ENCODE peak calls at places on chromosomes 1 and 21, in nine cellular contexts. E is IMR-90, U is adipocyte, C is mucosa of descending colon, Z is OCI-LY7, I is adrenal gland, V is neuronal stem cell, G is Panc1, R is left lung. K is an unnamed sample. For H3K4me1 and H3K36me3, the result is how much of the 10 kb centered on the place peaks cover.

GRCh38 chr21:16418663-16419062 is 688.9 kb downstream of the USP25 start:
- DNase-seq in E (no peak), U (no peak), C (no peak), Z (no peak), I (no peak), V (no peak), G (no peak), R (no peak), K (no peak)

GRCh38 chr1:169692766-169693460 is 18.5 kb downstream of the SELL start:
- DNase-seq in E (no peak), U (no peak), C (no peak), Z (no peak), I (no peak), V (no peak), G (no peak), R (no peak), K (no peak)

GRCh38 chr1:232890340-232890953 is 60.0 kb upstream of the NTPCR start:
- DNase-seq in E (no peak), U (no peak), C (no peak), Z (no peak), I (no peak), V (no peak), G (no peak), R (no peak), K (no peak)

GRCh38 chr1:171142081-171142450 is 43.0 kb upstream of the FMO2 start:
- DNase-seq in E (peak), U (peak), C (no peak), Z (no peak), I (peak), V (no peak), G (no peak), R (no peak), K (no peak)

GRCh38 chr1:150065184-150065871 is 2.2 kb upstream of the VPS45 start:
- DNase-seq in E (peak), U (peak), C (no peak), Z (no peak), I (peak), V (no peak), G (no peak), R (no peak), K (no peak)

GRCh38 chr1:227952374-227953021 is 4.8 kb upstream of the WNT9A start:
- DNase-seq in E (no peak), U (no peak), C (no peak), Z (no peak), I (no peak), V (no peak), G (no peak), R (peak), K (peak)

GRCh38 chr21:33390479-33390878 is 12.7 kb upstream of the IFNGR2 start:
- DNase-seq in E (no peak), U (no peak), C (no peak), Z (no peak), I (no peak), V (no peak), G (no peak), R (no peak), K (no peak)

GRCh38 chr1:186882372-186883134 is 53.8 kb downstream of the PLA2G4A start:
- DNase-seq in E (no peak), U (peak), C (no peak), Z (no peak), I (no peak), V (no peak), G (no peak), R (no peak), K (no peak)

GRCh38 chr1:187872555-187872954 is 1043.8 kb downstream of the PLA2G4A start:
- DNase-seq in E (no peak), U (no peak), C (no peak), Z (no peak), I (no peak), V (no peak), G (no peak), R (no peak), K (no peak)

GRCh38 chr1:193413376-193413775 is 227.0 kb upstream of the B3GALT2 start:
- DNase-seq in E (no peak), U (no peak), C (no peak), Z (no peak), I (no peak), V (no peak), G (no peak), R (no peak), K (no peak)

GRCh38 chr1:12229835-12230548 is at the start of gene VPS13D:
- DNase-seq in E (peak), U (peak), C (peak), Z (peak), I (peak), V (peak), G (no peak), R (peak), K (peak)

GRCh38 chr1:15681346-15682290 is 2.5 kb upstream of the PLEKHM2 start:
- DNase-seq in E (no peak), U (no peak), C (no peak), Z (peak), I (no peak), V (no peak), G (no peak), R (no peak), K (no peak)

DNA sequence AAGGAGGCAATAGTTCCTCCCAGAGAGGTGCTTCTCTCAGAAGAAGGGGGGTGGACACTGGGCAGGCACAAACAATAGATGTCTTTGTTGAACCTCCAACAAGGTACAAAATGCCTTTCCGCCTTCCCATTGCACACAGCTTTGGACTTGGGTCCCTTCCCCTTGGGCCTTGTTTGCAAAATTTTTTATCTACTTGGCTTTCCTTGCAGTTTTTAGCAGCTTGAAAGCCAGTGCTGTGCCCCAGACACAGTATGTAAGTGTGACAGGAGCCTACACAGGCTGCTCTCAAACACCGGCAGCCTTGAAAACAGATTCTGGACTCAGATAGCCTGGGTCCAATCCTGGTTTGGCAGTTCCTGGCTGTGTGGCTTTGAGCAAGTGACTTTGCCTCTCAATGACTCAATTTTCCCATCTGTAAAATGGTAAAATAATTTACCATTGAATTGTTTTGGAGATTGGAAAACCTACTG is 43.0 kb downstream of the ELAPOR1 start:
- DNase-seq in E (no peak), U (no peak), C (no peak), Z (no peak), I (no peak), V (no peak), G (no peak), R (no peak), K (no peak)
- H3K4me1 ChIP-seq in E (under half), U (under half), C (under half), Z (under half), I (under half), V (under half), G (under half), R (under half), K (under half)

GRCh38 chr1:159746676-159747075 is 32.3 kb upstream of the CRP start:
- DNase-seq in E (no peak), U (peak), C (no peak), Z (no peak), I (no peak), V (no peak), G (no peak), R (no peak), K (no peak)
- H3K4me3 ChIP-seq in E (no peak), U (no peak), C (no peak), Z (no peak), I (no peak), V (no peak), G (no peak), R (no peak), K (no peak)

DNA sequence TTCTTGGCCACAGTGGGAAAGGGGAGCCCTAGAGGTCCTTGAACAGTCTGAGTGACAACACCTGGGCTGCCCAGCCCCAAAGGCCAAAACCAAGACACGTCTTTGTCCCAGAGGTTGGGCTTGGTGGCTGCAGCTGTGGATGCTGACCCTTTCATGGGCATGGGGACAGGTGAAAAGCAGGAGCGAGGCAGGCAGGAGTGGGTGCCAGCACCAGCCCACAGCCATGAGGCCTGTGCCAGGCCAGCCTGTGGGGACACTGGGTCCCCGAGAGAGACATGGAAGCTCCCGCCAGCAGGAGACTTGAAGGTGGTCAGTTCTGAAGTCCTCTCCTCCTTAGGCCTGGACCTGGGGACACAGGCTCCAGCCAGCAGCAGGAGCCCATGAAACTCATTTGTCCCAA is 98.6 kb downstream of the KCNJ15 start:
- DNase-seq in E (no peak), U (no peak), C (no peak), Z (no peak), I (no peak), V (no peak), G (no peak), R (no peak), K (no peak)
- H3K36me3 ChIP-seq in E (under half), U (under half), C (under half), Z (under half), I (under half), V (under half), G (under half), R (under half), K (under half)

GRCh38 chr1:214213136-214213535 is 67.8 kb upstream of the SMYD2 start:
- DNase-seq in E (peak), U (no peak), C (no peak), Z (no peak), I (no peak), V (no peak), G (no peak), R (no peak), K (no peak)
- H3K4me1 ChIP-seq in E (under half), U (under half), C (under half), Z (under half), I (under half), V (under half), G (under half), R (under half), K (under half)

GRCh38 chr1:67618285-67619018 is 66.5 kb upstream of the GADD45A start:
- DNase-seq in E (peak), U (peak), C (no peak), Z (no peak), I (peak), V (no peak), G (peak), R (no peak), K (no peak)
- H3K4me3 ChIP-seq in E (peak), U (peak), C (no peak), Z (no peak), I (peak), V (no peak), G (no peak), R (no peak), K (no peak)

GRCh38 chr1:2395245-2395644 is 3.6 kb downstream of the RER1 start:
- DNase-seq in E (no peak), U (no peak), C (peak), Z (no peak), I (no peak), V (no peak), G (no peak), R (no peak), K (no peak)

GRCh38 chr1:2396476-2396875 is 4.8 kb downstream of the RER1 start:
- DNase-seq in E (no peak), U (no peak), C (no peak), Z (no peak), I (no peak), V (no peak), G (no peak), R (no peak), K (no peak)

GRCh38 chr1:2398871-2399270 is 7.2 kb downstream of the RER1 start:
- DNase-seq in E (no peak), U (no peak), C (no peak), Z (no peak), I (no peak), V (no peak), G (no peak), R (no peak), K (no peak)

GRCh38 chr1:2396059-2396458 is 4.4 kb downstream of the RER1 start:
- DNase-seq in E (no peak), U (no peak), C (no peak), Z (no peak), I (no peak), V (no peak), G (no peak), R (no peak), K (no peak)

GRCh38 chr1:2397007-2397679 is 5.5 kb downstream of the RER1 start:
- DNase-seq in E (no peak), U (no peak), C (no peak), Z (no peak), I (no peak), V (no peak), G (no peak), R (no peak), K (no peak)
- H3K36me3 ChIP-seq in E (half or more), U (half or more), C (under half), Z (half or more), I (under half), V (half or more), G (under half), R (half or more), K (half or more)

DNA sequence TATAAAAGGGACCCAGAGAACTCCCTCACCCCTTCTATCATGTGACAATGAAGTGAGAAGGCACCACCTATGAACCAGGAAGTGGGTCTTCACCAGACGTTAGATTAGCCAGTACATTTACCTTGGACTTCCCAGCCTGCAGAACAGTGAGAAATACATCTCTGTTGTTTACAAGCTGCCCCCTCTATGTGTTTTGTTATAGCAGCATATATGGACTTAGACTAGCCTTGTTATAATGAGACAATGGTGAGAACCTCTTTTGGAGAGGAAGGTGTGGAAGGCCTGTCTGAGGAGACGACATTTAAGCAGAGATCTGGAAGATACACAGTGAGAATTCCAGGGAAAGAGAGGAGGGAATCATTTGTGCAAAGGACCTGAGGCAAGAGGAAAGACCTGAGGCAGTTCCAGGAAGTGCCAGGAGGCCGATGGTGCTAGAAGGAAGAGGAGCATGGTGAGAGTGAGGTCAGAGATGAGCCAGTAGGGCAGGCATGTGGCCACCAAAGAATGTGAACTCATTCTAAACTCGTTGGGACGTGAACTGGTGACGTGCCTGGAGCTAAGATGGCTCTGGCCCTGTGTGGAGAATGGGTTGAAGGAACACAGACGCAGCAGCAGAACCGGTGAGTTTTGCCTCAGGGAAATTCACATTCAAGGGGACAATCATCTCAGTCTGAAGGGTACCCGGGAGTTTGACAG is 98.9 kb upstream of the IRF2BP2 start:
- DNase-seq in E (no peak), U (no peak), C (no peak), Z (no peak), I (no peak), V (no peak), G (no peak), R (no peak), K (no peak)
- H3K4me1 ChIP-seq in E (under half), U (under half), C (under half), Z (under half), I (under half), V (under half), G (under half), R (under half), K (under half)

DNA sequence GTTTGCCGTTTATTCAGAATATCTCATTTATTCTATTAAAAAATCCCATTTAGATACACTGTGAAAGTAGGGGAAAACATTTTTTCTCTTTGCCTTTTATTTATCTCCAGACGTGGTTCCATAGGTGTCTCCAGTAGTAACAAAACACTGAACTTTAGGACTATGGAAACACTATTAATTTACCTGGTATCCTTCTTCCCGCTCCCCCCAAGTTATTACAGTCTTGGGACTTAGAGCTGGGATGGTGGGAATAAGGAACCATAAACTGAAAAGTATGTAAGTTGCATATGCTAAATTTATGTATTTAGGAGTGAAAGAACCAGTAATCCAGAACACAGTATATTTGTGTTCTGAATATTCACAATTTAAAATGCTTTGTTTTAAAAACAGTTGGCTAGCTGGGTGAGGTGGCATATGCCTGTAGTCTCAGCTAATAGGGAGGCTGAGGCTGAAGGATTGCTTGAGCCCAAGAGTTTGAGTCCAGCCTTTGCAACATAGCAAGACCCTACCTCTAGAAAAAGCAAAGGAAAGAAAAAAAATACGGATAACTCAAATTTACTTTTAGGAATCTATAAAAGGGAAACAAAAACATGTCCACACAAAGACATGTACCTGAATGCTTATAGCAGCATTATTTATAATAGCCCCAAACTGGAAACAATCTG is 3.1 kb downstream of the DNAJB4 start:
- DNase-seq in E (no peak), U (no peak), C (no peak), Z (no peak), I (no peak), V (no peak), G (no peak), R (no peak), K (no peak)
- H3K4me3 ChIP-seq in E (peak), U (peak), C (no peak), Z (no peak), I (peak), V (no peak), G (no peak), R (no peak), K (peak)